ENCODE peak calls at places on chromosome 14, in nine cellular contexts. N is adrenal gland, B is IMR-90, Y is testis, C is Peyer's patch, G is prostate gland, R is sigmoid colon, S is suprapubic skin, T is HepG2. U is an unnamed sample.

GRCh38 chr14:75069021-75069810 is at the start of gene ZC2HC1C:
- DNase-seq in N (peak; percentile 98), B (peak; percentile 75), Y (peak; percentile 95), C (peak; percentile 95), G (peak; percentile 88), R (peak; percentile 98), S (peak; percentile 97), T (peak; percentile 89), U (peak; percentile 98)

GRCh38 chr14:59394268-59394667 is 70.9 kb downstream of the GPR135 start:
- DNase-seq in N (no peak), B (no peak), Y (no peak), C (no peak), G (no peak), R (no peak), S (no peak), T (no peak), U (no peak)

GRCh38 chr14:68141531-68142088 is 322.0 kb downstream of the RAD51B start:
- DNase-seq in N (no peak), B (peak; percentile 68), Y (no peak), C (no peak), G (no peak), R (no peak), S (no peak), T (no peak), U (no peak)

GRCh38 chr14:58832010-58832409 is 194.2 kb downstream of the DACT1 start:
- DNase-seq in N (no peak), B (no peak), Y (no peak), C (no peak), G (peak; percentile 73), R (no peak), S (no peak), T (no peak), U (no peak)

GRCh38 chr14:91685600-91685999 is 46.3 kb downstream of the CATSPERB start:
- DNase-seq in N (no peak), B (no peak), Y (no peak), C (no peak), G (no peak), R (no peak), S (no peak), T (no peak), U (no peak)

GRCh38 chr14:20606190-20606901 is 15.2 kb upstream of the RNASE12 start:
- DNase-seq in N (peak; percentile 29), B (peak; percentile 34), Y (peak; percentile 72), C (peak; percentile 85), G (peak; percentile 26), R (no peak), S (no peak), T (peak; percentile 79), U (peak; percentile 40)

GRCh38 chr14:71165121-71165574 is 257.9 kb downstream of the PCNX1 start:
- DNase-seq in N (peak; percentile 82), B (peak; percentile 6), Y (peak; percentile 39), C (peak; percentile 70), G (no peak), R (no peak), S (no peak), T (no peak), U (no peak)

GRCh38 chr14:31194095-31194494 is 13.5 kb downstream of the HECTD1 start:
- DNase-seq in N (no peak), B (peak; percentile 54), Y (no peak), C (no peak), G (no peak), R (no peak), S (no peak), T (no peak), U (no peak)

GRCh38 chr14:57576498-57576897 is 82.8 kb upstream of the CCDC198 start:
- DNase-seq in N (no peak), B (no peak), Y (no peak), C (no peak), G (no peak), R (no peak), S (no peak), T (no peak), U (no peak)

GRCh38 chr14:69700609-69701008 is 66.3 kb upstream of the SRSF5 start:
- DNase-seq in N (no peak), B (no peak), Y (no peak), C (no peak), G (no peak), R (no peak), S (no peak), T (no peak), U (no peak)

GRCh38 chr14:90666571-90666970 is 149.7 kb downstream of the TTC7B start:
- DNase-seq in N (no peak), B (no peak), Y (no peak), C (no peak), G (no peak), R (no peak), S (no peak), T (no peak), U (no peak)

GRCh38 chr14:85319101-85319500 is 210.8 kb upstream of the FLRT2 start:
- DNase-seq in N (no peak), B (no peak), Y (no peak), C (no peak), G (no peak), R (no peak), S (no peak), T (no peak), U (no peak)
- TF ChIP-seq POLR2A in N (no peak), B (no peak), Y (no peak), C (no peak), G (no peak), R (no peak), S (no peak), T (no peak), U (no peak)

GRCh38 chr14:22485178-22485577 is 103.8 kb downstream of the DAD1 start:
- DNase-seq in N (no peak), B (no peak), Y (no peak), C (no peak), G (no peak), R (no peak), S (no peak), T (no peak), U (no peak)

GRCh38 chr14:22483863-22484593 is 105.0 kb downstream of the DAD1 start:
- DNase-seq in N (no peak), B (no peak), Y (no peak), C (peak; percentile 56), G (no peak), R (no peak), S (no peak), T (no peak), U (no peak)

GRCh38 chr14:22482782-22483553 is 106.1 kb downstream of the DAD1 start:
- DNase-seq in N (no peak), B (no peak), Y (no peak), C (no peak), G (no peak), R (no peak), S (no peak), T (no peak), U (no peak)

GRCh38 chr14:22482085-22482694 is 106.8 kb downstream of the DAD1 start:
- DNase-seq in N (no peak), B (no peak), Y (no peak), C (no peak), G (no peak), R (no peak), S (no peak), T (no peak), U (no peak)

GRCh38 chr14:22484638-22485037 is 104.4 kb downstream of the DAD1 start:
- DNase-seq in N (no peak), B (no peak), Y (no peak), C (no peak), G (no peak), R (no peak), S (no peak), T (no peak), U (no peak)
- H3K4me1 ChIP-seq in N (no peaks in the 10 kb centered on the region), B (no peaks in the 10 kb centered on the region), Y (no peaks in the 10 kb centered on the region), C (no peaks in the 10 kb centered on the region), G (no peaks in the 10 kb centered on the region), R (peaks cover 3% of the 10 kb centered on the region), S (peaks cover 70% of the 10 kb centered on the region), T (no peaks in the 10 kb centered on the region), U (no peaks in the 10 kb centered on the region)

GRCh38 chr14:103476065-103476464 is 46.6 kb downstream of the CKB start:
- DNase-seq in N (no peak), B (no peak), Y (no peak), C (no peak), G (no peak), R (no peak), S (no peak), T (no peak), U (no peak)

GRCh38 chr14:103476631-103477030 is 46.0 kb downstream of the CKB start:
- DNase-seq in N (no peak), B (no peak), Y (no peak), C (no peak), G (no peak), R (no peak), S (no peak), T (no peak), U (no peak)

GRCh38 chr14:103474893-103475292 is 47.7 kb downstream of the CKB start:
- DNase-seq in N (no peak), B (no peak), Y (no peak), C (no peak), G (no peak), R (no peak), S (no peak), T (no peak), U (no peak)

DNA sequence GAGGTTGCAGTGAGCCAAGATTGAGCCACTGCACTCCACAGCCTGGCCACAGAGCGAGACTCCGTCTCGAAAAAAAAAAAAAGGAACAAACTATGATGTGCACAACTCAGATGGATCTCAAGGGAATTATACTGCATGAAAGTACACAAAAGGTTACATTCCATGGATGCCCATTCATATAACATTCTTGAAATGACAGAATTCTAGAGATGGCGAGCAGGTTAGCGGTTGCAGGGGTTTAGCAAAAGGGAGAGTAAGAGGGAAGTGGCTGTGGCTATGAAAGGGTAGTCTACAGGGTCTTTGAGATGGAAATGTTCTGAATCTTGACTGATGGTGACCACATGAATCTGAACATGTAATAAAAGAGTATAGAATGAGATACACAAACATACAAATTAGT is 49.7 kb downstream of the CKB start:
- DNase-seq in N (no peak), B (no peak), Y (no peak), C (no peak), G (no peak), R (no peak), S (no peak), T (no peak), U (no peak)
- H3K36me3 ChIP-seq in N (peaks cover 70% of the 10 kb centered on the region), B (peaks cover 48% of the 10 kb centered on the region), Y (no peaks in the 10 kb centered on the region), C (no peaks in the 10 kb centered on the region), G (peaks cover 4% of the 10 kb centered on the region), R (peaks cover 95% of the 10 kb centered on the region), S (peaks cover 83% of the 10 kb centered on the region), T (peaks cover 16% of the 10 kb centered on the region), U (peaks cover 56% of the 10 kb centered on the region)

GRCh38 chr14:45253070-45253753 is at the start of gene MIS18BP1:
- DNase-seq in N (peak; percentile 97), B (peak; percentile 95), Y (peak; percentile 98), C (peak; percentile 98), G (peak; percentile 96), R (peak; percentile 96), S (peak; percentile 96), T (peak; percentile 96), U (peak; percentile 96)
- TF ChIP-seq POLR2A in N (peak; percentile 71), B (peak; percentile 36), Y (peak; percentile 3), C (peak; percentile 76), G (peak; percentile 75), R (peak; percentile 25), S (no peak), T (peak; percentile 64), U (no peak)